ENCODE peak calls at places on chromosomes 11 and 22, in five cellular contexts. J is choroid plexus epithelial cell, V is stomach, E is iPS DF 6.9, H is upper lobe of left lung. Z is an unnamed sample.

GRCh38 chr11:14119357-14119756 is 156.8 kb downstream of the SPON1 start:
- DNase-seq in J (no peak), V (no peak), E (no peak), H (peak), Z (no peak)

GRCh38 chr11:128919192-128919591 is 23.5 kb downstream of the TP53AIP1 start:
- DNase-seq in J (no peak), V (no peak), E (no peak), H (no peak), Z (no peak)

GRCh38 chr11:61507962-61508824 is at the start of gene LRRC10B:
- DNase-seq in J (no peak), V (no peak), E (no peak), H (peak), Z (no peak)

GRCh38 chr11:130371004-130371590 is 56.4 kb upstream of the ZBTB44 start:
- DNase-seq in J (peak), V (no peak), E (no peak), H (no peak), Z (no peak)

GRCh38 chr11:90218606-90219005 is 4.2 kb downstream of the CHORDC1 start:
- DNase-seq in J (no peak), V (no peak), E (no peak), H (no peak), Z (no peak)

GRCh38 chr11:78801161-78801884 is 226.7 kb upstream of the NARS2 start:
- DNase-seq in J (peak), V (peak), E (no peak), H (peak), Z (peak)

GRCh38 chr11:43518407-43519165 is 159.9 kb downstream of the TTC17 start:
- DNase-seq in J (peak), V (no peak), E (no peak), H (no peak), Z (peak)

GRCh38 chr22:32987081-32987631 is 71.0 kb downstream of the SYN3 start:
- DNase-seq in J (no peak), V (no peak), E (no peak), H (no peak), Z (peak)

GRCh38 chr11:94132152-94132558 is 3.5 kb downstream of the PANX1 start:
- DNase-seq in J (peak), V (no peak), E (no peak), H (no peak), Z (peak)

GRCh38 chr11:83693279-83693992 is 407.3 kb upstream of the CCDC90B start:
- DNase-seq in J (no peak), V (no peak), E (no peak), H (no peak), Z (no peak)

GRCh38 chr22:49979587-49980264 is 19.2 kb downstream of the PIM3 start:
- DNase-seq in J (peak), V (peak), E (no peak), H (peak), Z (peak)

GRCh38 chr11:103441021-103441420 is 331.8 kb downstream of the DYNC2H1 start:
- DNase-seq in J (no peak), V (no peak), E (no peak), H (no peak), Z (no peak)

GRCh38 chr11:134118016-134118415 is 49.1 kb downstream of the JAM3 start:
- DNase-seq in J (no peak), V (no peak), E (no peak), H (no peak), Z (no peak)

GRCh38 chr11:122229611-122230386 is 113.8 kb upstream of the BLID start:
- DNase-seq in J (no peak), V (no peak), E (peak), H (no peak), Z (peak)

GRCh38 chr11:1948389-1948788 is 1.3 kb downstream of the MRPL23 start:
- DNase-seq in J (no peak), V (no peak), E (no peak), H (peak), Z (no peak)

GRCh38 chr11:74072721-74073120 is 63.8 kb upstream of the UCP3 start:
- DNase-seq in J (no peak), V (no peak), E (no peak), H (no peak), Z (no peak)

GRCh38 chr22:24938741-24939341 is 7.7 kb downstream of the LHFPL7 start:
- DNase-seq in J (peak), V (no peak), E (no peak), H (no peak), Z (peak)

GRCh38 chr22:37533995-37534394 is 14.8 kb upstream of the CARD10 start:
- DNase-seq in J (peak), V (no peak), E (no peak), H (no peak), Z (peak)

GRCh38 chr22:44210721-44211120 is 30.0 kb downstream of the PARVG start:
- DNase-seq in J (peak), V (no peak), E (no peak), H (peak), Z (peak)

GRCh38 chr22:31861226-31861840 is 83.0 kb upstream of the YWHAH start:
- DNase-seq in J (no peak), V (no peak), E (no peak), H (no peak), Z (no peak)

GRCh38 chr11:12750181-12750580 is 76.0 kb downstream of the TEAD1 start:
- DNase-seq in J (no peak), V (no peak), E (no peak), H (no peak), Z (no peak)

GRCh38 chr11:118012083-118012669 is 26.0 kb downstream of the IL10RA start:
- DNase-seq in J (peak), V (no peak), E (no peak), H (peak), Z (no peak)

GRCh38 chr11:125842319-125842948 is 9.3 kb downstream of the PATE4 start:
- DNase-seq in J (no peak), V (no peak), E (no peak), H (no peak), Z (no peak)

GRCh38 chr11:92707173-92707619 is 262.3 kb upstream of the MTNR1B start:
- DNase-seq in J (peak), V (no peak), E (no peak), H (no peak), Z (no peak)

GRCh38 chr11:12224537-12224893 is 114.1 kb downstream of the MICAL2 start:
- DNase-seq in J (peak), V (peak), E (no peak), H (peak), Z (peak)

GRCh38 chr11:64900263-64900678 is 16.7 kb downstream of the ATG2A start:
- DNase-seq in J (no peak), V (no peak), E (no peak), H (no peak), Z (no peak)

GRCh38 chr22:25702046-25702445 is 39.9 kb upstream of the MYO18B start:
- DNase-seq in J (peak), V (no peak), E (no peak), H (no peak), Z (peak)

GRCh38 chr11:59894616-59895015 is 16.0 kb downstream of the OOSP3 start:
- DNase-seq in J (no peak), V (no peak), E (no peak), H (no peak), Z (no peak)

GRCh38 chr11:21931436-21932101 is 261.3 kb upstream of the ANO5 start:
- DNase-seq in J (no peak), V (no peak), E (no peak), H (no peak), Z (no peak)

GRCh38 chr11:2919837-2920236 is 9.4 kb downstream of the PHLDA2 start:
- DNase-seq in J (no peak), V (no peak), E (no peak), H (no peak), Z (no peak)

GRCh38 chr11:102971766-102972165 is 16.2 kb upstream of the MMP13 start:
- DNase-seq in J (no peak), V (no peak), E (no peak), H (no peak), Z (no peak)

GRCh38 chr11:79236541-79236971 is 204.3 kb downstream of the TENM4 start:
- DNase-seq in J (peak), V (no peak), E (no peak), H (no peak), Z (peak)

GRCh38 chr11:2774173-2775082 is 74.6 kb upstream of the KCNQ1OT1 start:
- DNase-seq in J (no peak), V (peak), E (no peak), H (peak), Z (no peak)

GRCh38 chr11:125502198-125502597 is 6.1 kb upstream of the FEZ1 start:
- DNase-seq in J (no peak), V (no peak), E (no peak), H (no peak), Z (no peak)

GRCh38 chr11:119168471-119169271 is at the start of gene NLRX1:
- DNase-seq in J (peak), V (peak), E (peak), H (peak), Z (peak)

GRCh38 chr22:23282089-23282501 is 101.8 kb downstream of the BCR start:
- DNase-seq in J (peak), V (peak), E (no peak), H (peak), Z (peak)

GRCh38 chr22:23061471-23062280 is 8.6 kb upstream of the GNAZ start:
- DNase-seq in J (no peak), V (peak), E (no peak), H (peak), Z (no peak)

GRCh38 chr11:116733959-116734517 is 38.7 kb downstream of the BUD13 start:
- DNase-seq in J (no peak), V (no peak), E (no peak), H (no peak), Z (no peak)

GRCh38 chr11:69353696-69354544 is 60.0 kb downstream of the MYEOV start:
- DNase-seq in J (peak), V (no peak), E (no peak), H (peak), Z (no peak)